ENCODE peak calls at places on chromosomes 3 and 15, in five cellular contexts. E is uterus, F is progenitor cell of endocrine pancreas, Q is mammary epithelial cell, B is mesothelial cell of epicardium. L is an unnamed sample.

GRCh38 chr3:4938583-4938982 is 40.7 kb upstream of the BHLHE40 start:
- DNase-seq in E (no peak), B (no peak), F (no peak), Q (no peak), L (no peak)

GRCh38 chr15:42111924-42112323 is 17.6 kb upstream of the PLA2G4D start:
- DNase-seq in E (no peak), Q (no peak), B (no peak), F (no peak), L (no peak)

GRCh38 chr3:170713648-170714047 is 127.8 kb upstream of the SLC7A14 start:
- DNase-seq in B (no peak), Q (no peak), E (no peak), F (no peak), L (no peak)

GRCh38 chr3:121529308-121529707 is 16.5 kb downstream of the POLQ start:
- DNase-seq in B (no peak), E (no peak), Q (no peak), F (no peak), L (no peak)

GRCh38 chr3:159727506-159727905 is 261.1 kb upstream of the IL12A start:
- DNase-seq in Q (no peak), F (no peak), B (no peak), E (no peak), L (no peak)

GRCh38 chr15:80556694-80557367 is 138.3 kb upstream of the ABHD17C start:
- DNase-seq in F (no peak), Q (no peak), E (no peak), B (no peak), L (no peak)

GRCh38 chr3:185549651-185550111 is 2.7 kb downstream of the LIPH start:
- DNase-seq in B (no peak), Q (no peak), F (no peak), E (no peak), L (no peak)

GRCh38 chr15:41873711-41874110 is 20.1 kb downstream of the SPTBN5 start:
- DNase-seq in B (no peak), F (no peak), Q (no peak), E (no peak), L (no peak)

GRCh38 chr15:42046597-42046996 is 25.8 kb upstream of the PLA2G4E start:
- DNase-seq in Q (no peak), B (no peak), E (no peak), F (no peak), L (no peak)

GRCh38 chr3:27721717-27722564 is at the start of gene EOMES:
- DNase-seq in Q (peak), F (no peak), E (no peak), B (no peak), L (no peak)

GRCh38 chr3:58551636-58552180 is 14.7 kb upstream of the ACOX2 start:
- DNase-seq in B (no peak), E (no peak), F (no peak), Q (no peak), L (no peak)

DNA sequence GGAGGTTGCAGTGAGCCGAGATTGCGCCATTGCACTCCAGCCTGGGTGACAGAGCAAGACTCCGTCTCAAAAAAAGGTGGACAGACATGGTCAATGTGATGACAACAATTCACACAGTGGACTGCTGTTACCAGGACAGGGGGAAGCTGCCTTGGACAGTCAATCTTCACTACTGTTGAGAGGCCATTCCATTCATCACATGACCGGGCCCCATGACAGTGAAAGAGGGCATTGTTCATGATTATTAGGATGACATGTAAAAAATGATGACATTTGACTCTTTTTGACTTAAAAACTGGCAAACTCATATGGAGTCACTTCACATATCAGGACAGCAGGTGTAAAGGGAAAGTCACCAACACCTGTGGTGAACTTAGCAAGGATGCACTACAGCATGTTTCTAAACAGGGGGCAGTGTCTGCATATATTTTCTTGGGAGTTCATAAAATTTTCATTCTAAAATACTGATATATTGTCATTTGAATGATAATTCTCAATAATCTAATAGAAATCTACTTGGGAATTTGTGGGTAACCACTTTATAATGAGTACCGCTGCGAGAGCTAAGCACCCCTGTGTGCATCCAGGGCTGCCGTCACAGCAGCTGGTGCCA is 34.2 kb upstream of the LDHAL6B start:
- DNase-seq in B (no peak), F (no peak), E (no peak), Q (no peak), L (no peak)
- TF ChIP-seq CTCF in B (no peak), F (peak), E (no peak), Q (no peak), L (no peak)

GRCh38 chr3:32334675-32335074 is 57.0 kb upstream of the CMTM7 start:
- DNase-seq in F (no peak), E (no peak), Q (no peak), B (no peak), L (no peak)
- TF ChIP-seq CTCF in F (peak), E (no peak), Q (peak), B (no peak), L (peak)

GRCh38 chr3:71063768-71064287 is 519.7 kb downstream of the FOXP1 start:
- DNase-seq in E (peak), Q (peak), F (no peak), B (no peak), L (no peak)

GRCh38 chr3:71065764-71066013 is 517.8 kb downstream of the FOXP1 start:
- DNase-seq in E (no peak), B (no peak), F (no peak), Q (no peak), L (no peak)

GRCh38 chr3:71062920-71063767 is 520.4 kb downstream of the FOXP1 start:
- DNase-seq in F (no peak), B (no peak), Q (peak), E (no peak), L (no peak)

GRCh38 chr3:71064976-71065763 is 518.4 kb downstream of the FOXP1 start:
- DNase-seq in E (peak), Q (peak), F (peak), B (no peak), L (peak)

DNA sequence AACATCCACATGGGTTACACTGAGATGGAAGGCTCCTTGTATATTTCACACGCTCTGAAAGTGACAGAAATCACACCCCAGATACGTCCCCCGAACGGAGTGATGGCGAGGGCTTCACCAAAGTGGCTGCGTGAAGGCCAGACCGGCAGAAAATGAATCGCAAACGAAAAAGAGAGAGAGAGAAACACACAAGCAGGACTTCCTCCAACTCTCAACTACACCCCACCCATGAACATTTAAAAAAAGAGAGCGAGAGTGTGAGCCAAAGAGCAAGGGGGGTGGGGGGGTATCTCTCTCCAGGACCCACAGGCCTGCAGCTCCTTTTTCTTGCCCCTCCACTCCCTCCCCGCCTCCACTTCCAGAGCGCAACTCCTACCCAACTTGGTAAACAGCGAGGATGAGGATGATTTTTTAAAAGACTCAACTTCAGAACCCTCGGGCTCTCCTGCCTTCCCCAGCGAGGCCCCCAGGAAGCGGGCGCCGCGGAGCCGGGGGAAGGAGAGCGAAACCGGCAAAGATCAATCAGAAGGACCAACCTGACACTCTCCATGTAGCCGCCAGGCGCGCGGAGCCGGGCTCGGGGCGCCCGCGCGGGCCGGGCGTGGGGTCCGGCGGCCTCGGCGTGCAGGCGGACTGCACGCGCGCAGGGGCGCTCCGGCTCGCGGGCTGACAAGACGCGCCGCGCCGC is 519.1 kb downstream of the FOXP1 start:
- DNase-seq in F (peak), Q (peak), B (peak), E (peak), L (no peak)
- TF ChIP-seq CTCF in F (peak), Q (no peak), B (no peak), E (no peak), L (no peak)

DNA sequence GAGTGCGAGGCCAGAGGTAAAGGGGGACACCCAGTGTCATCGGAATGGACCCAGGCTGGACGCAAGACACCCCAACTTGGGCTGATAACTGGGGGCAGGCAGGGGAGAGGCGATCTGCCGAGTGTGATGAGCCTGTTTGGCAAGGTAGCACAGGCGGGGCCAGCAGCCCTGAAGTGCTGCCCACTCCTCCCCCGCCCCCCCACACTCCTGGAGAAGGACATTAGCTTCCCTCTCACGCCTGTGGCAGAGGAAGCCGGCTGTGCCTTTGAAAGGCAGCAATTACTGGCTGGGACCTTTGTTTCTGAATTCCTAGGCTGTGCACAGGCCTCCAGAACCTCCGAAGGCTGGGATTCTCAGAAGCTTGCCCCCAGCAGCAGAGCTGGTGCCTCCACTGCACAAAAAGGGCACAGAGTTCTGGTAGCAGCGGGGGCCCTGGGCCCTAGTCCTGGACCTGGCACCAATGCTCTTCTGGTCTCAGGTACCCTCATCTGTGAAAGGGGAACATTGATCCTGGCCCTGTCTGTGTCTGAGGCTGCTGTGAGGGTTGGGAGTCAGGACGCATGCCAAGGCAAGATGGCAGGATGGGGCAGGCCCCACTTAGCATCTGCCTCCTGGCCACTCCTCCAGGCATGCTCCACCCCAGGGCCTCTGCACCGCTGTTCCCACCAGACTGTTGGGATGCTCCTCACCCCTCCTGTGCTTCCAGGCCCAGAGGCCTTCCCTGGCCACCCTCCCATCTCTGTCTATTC is 28.6 kb downstream of the IQSEC1 start:
- DNase-seq in F (no peak), Q (no peak), B (no peak), E (no peak), L (no peak)
- TF ChIP-seq CTCF in F (no peak), Q (no peak), B (no peak), E (no peak), L (no peak)

GRCh38 chr3:127002195-127003174 is 19.6 kb downstream of the PLXNA1 start:
- DNase-seq in Q (peak), B (peak), F (peak), E (peak), L (no peak)
- TF ChIP-seq CTCF in Q (peak), B (peak), F (peak), E (peak), L (no peak)

DNA sequence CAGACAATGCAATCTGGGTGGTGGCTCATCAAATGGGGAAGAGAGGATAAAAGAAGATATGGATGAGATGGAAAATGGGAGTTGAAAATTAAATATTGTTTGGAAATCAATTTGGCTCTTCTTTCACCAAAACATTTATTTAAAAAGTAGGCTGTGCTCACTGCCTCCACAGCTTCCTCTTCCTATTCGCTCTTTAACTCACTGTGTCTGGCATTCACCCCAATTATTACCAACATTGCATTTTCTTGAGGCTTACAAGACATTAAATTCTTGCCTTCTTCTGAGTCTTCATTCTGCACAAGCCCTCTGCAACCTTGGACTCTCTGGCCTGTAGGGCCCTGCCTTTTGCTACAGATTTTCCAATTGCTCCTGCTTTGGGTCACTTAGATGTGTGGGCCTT is 52.9 kb upstream of the TSPAN3 start:
- DNase-seq in F (no peak), Q (no peak), E (no peak), B (no peak), L (no peak)
- TF ChIP-seq CTCF in F (no peak), Q (no peak), E (no peak), B (no peak), L (no peak)

DNA sequence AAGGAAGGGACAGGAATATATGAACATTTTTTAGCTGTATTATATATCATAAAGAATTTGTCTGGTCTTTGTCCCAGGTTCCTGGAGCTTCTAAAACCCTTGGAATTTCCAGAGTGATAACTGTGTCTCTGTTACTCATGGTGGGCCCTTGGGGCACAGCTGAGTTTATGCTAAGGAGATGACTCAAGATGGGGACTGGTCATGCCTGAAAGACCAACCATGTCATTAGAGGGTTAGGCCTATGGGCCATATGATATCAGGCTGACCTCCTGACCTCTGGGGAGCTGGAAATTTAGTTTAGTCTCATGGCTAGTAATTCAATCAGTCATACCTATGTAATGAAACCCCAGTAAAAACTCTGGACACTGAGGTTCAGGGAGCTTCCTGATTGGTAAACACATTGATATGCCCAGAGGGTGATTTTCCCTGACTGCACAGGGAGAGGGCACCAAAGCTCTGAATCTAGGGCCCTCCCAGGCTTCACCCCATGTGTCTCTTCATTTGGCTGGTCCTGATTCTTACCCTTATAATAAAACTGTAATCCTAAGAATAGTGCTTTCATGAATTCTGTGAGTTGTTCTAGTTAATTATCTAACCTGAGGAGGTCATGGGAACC is 69.6 kb downstream of the EEFSEC start:
- DNase-seq in Q (peak), B (no peak), E (no peak), F (no peak), L (no peak)
- TF ChIP-seq CTCF in Q (no peak), B (no peak), E (no peak), F (no peak), L (no peak)

GRCh38 chr15:23013681-23014080 is 25.7 kb downstream of the TUBGCP5 start:
- DNase-seq in B (no peak), Q (no peak), F (no peak), E (no peak), L (no peak)

DNA sequence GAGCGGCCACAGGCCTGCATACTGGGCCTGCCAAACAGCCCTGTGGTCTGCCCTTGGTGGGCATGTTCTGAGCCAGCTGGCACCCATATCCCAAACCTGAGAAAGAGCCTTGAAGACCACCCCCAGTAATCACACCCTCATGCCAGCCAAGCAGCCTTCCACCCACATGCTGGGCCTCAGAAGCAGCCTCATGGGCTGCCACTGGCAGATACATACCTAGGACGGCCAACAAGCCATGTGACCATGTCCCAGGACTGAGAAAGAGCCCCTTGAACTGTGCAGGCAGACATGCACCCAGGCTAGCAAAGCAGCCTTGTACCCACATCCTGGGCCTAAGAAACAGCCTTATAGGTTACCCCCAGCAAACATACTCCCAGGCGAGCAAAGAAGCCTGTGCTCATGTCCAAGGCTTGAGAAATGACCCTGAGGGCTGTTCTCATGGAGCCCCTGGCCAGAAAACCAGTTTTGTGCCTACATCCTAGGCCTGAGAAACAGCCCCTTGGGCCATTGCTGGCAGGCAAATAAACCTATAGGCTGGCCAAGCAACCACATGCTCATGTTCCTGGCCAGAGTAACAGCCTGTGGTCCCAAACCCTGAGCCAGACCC is 24.9 kb downstream of the TUBGCP5 start:
- DNase-seq in B (no peak), E (no peak), Q (no peak), F (no peak), L (no peak)
- TF ChIP-seq CTCF in B (no peak), E (no peak), Q (no peak), F (no peak), L (no peak)

GRCh38 chr3:183823963-183824362 is 1.4 kb downstream of the MAP6D1 start:
- DNase-seq in Q (no peak), F (no peak), E (no peak), B (no peak), L (no peak)
- TF ChIP-seq CTCF in Q (no peak), F (no peak), E (no peak), B (no peak), L (peak)

L was measured in D721Med.